ENCODE peak calls at places on chromosomes 2 and 18, in seven cellular contexts. J is left ventricle myocardium inferior, M is heart right ventricle, A is A549, O is K562, Y is IMR-90, D is fibroblast of lung. I is an unnamed sample. For H3K9me3, the result is how much of the 10 kb centered on the place peaks cover.

GRCh38 chr2:15800489-15801329 is 139.6 kb upstream of the MYCN start:
- DNase-seq in J (no peak), M (no peak), A (no peak), O (no peak), Y (no peak), D (no peak), I (no peak)

GRCh38 chr2:237711458-237712150 is 84.2 kb downstream of the LRRFIP1 start:
- DNase-seq in J (no peak), M (no peak), A (no peak), O (no peak), Y (no peak), D (no peak), I (no peak)

GRCh38 chr2:70785137-70785911 is 5.1 kb downstream of the FIGLA start:
- DNase-seq in J (no peak), M (no peak), A (peak), O (peak), Y (no peak), D (peak), I (no peak)

GRCh38 chr18:41459657-41460056 is 495.4 kb upstream of the PIK3C3 start:
- DNase-seq in J (no peak), M (no peak), A (no peak), O (no peak), Y (no peak), D (no peak), I (no peak)

GRCh38 chr2:54416166-54416798 is 39.8 kb upstream of the SPTBN1 start:
- DNase-seq in J (peak), M (no peak), A (no peak), O (no peak), Y (peak), D (peak), I (no peak)

GRCh38 chr2:240902615-240903041 is 3.5 kb upstream of the CROCC2 start:
- DNase-seq in J (no peak), M (no peak), A (no peak), O (no peak), Y (no peak), D (no peak), I (no peak)

GRCh38 chr18:75314117-75314516 is 103.5 kb downstream of the TSHZ1 start:
- DNase-seq in J (no peak), M (no peak), A (no peak), O (no peak), Y (no peak), D (no peak), I (no peak)

GRCh38 chr2:150376627-150377335 is 110.7 kb downstream of the RND3 start:
- DNase-seq in J (no peak), M (no peak), A (peak), O (no peak), Y (peak), D (peak), I (no peak)

GRCh38 chr2:120732506-120733237 is 3.0 kb upstream of the GLI2 start:
- DNase-seq in J (no peak), M (no peak), A (no peak), O (no peak), Y (no peak), D (no peak), I (no peak)

GRCh38 chr2:106857882-106858478 is 28.0 kb downstream of the ST6GAL2 start:
- DNase-seq in J (no peak), M (no peak), A (no peak), O (no peak), Y (no peak), D (no peak), I (no peak)

GRCh38 chr2:226583715-226584114 is 215.9 kb downstream of the IRS1 start:
- DNase-seq in J (no peak), M (no peak), A (peak), O (no peak), Y (peak), D (peak), I (peak)

GRCh38 chr2:39409697-39410389 is 27.2 kb downstream of the MAP4K3 start:
- DNase-seq in J (no peak), M (no peak), A (no peak), O (no peak), Y (peak), D (no peak), I (no peak)

GRCh38 chr2:97011977-97012569 is 25.7 kb upstream of the FAM178B start:
- DNase-seq in J (no peak), M (no peak), A (peak), O (no peak), Y (peak), D (peak), I (peak)

GRCh38 chr18:31100598-31101147 is 1.5 kb downstream of the DSC2 start:
- DNase-seq in J (no peak), M (peak), A (no peak), O (peak), Y (no peak), D (no peak), I (no peak)

GRCh38 chr18:32040936-32041335 is 22.3 kb downstream of the RNF125 start:
- DNase-seq in J (no peak), M (no peak), A (no peak), O (no peak), Y (no peak), D (no peak), I (no peak)

GRCh38 chr18:78891185-78891762 is 88.3 kb upstream of the SALL3 start:
- DNase-seq in J (no peak), M (no peak), A (no peak), O (no peak), Y (no peak), D (no peak), I (no peak)

GRCh38 chr18:6994719-6995430 is 122.7 kb downstream of the LAMA1 start:
- DNase-seq in J (no peak), M (no peak), A (no peak), O (no peak), Y (no peak), D (peak), I (no peak)

GRCh38 chr2:86029873-86030272 is 75.8 kb downstream of the POLR1A start:
- DNase-seq in J (no peak), M (no peak), A (no peak), O (no peak), Y (no peak), D (no peak), I (no peak)

GRCh38 chr2:26786207-26787023 is 559 bp downstream of the CENPA start:
- DNase-seq in J (no peak), M (no peak), A (no peak), O (no peak), Y (no peak), D (peak), I (no peak)

DNA sequence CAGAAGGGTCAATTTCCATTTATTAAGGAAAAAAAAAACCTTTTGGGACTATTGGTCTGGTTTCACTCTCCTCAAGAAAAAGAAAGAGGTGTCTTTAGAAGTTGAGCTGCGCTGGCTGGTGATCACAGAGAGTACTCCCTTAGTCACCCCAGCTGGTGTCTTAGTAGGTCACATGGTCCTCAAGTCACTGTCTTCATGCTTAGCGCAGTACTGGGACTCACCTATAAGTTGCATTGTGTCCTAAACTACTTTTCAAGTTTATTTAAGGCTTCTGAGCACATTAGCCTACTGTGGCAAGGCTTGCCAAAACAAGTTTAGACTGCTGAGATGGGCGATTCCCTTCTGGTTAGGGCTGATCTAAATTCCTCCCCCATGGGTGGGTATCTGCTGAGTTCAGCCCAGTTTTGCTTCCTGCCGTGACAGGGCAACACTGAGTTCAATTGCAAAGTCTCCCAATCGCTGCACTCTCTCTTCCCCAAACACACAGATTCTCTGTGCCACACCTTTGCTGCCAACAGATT is 824.9 kb upstream of the CRIM1 start:
- DNase-seq in J (no peak), M (no peak), A (no peak), O (no peak), Y (no peak), D (no peak), I (no peak)
- H3K9me3 ChIP-seq in J (under half), M (under half), A (under half), O (under half), Y (under half), D (under half), I (under half)

GRCh38 chr2:48767330-48767729 is 11.8 kb upstream of the LHCGR start:
- DNase-seq in J (no peak), M (no peak), A (no peak), O (no peak), Y (no peak), D (no peak), I (no peak)
- H3K27ac ChIP-seq in J (no peak), M (no peak), A (no peak), O (no peak), Y (no peak), D (no peak), I (no peak)

GRCh38 chr2:134362152-134362653 is 108.3 kb downstream of the MGAT5 start:
- DNase-seq in J (no peak), M (no peak), A (no peak), O (no peak), Y (no peak), D (no peak), I (no peak)

GRCh38 chr2:134360750-134361487 is 107.0 kb downstream of the MGAT5 start:
- DNase-seq in J (peak), M (no peak), A (no peak), O (no peak), Y (no peak), D (peak), I (no peak)

GRCh38 chr2:134359367-134360081 is 105.7 kb downstream of the MGAT5 start:
- DNase-seq in J (peak), M (no peak), A (no peak), O (no peak), Y (peak), D (no peak), I (peak)

GRCh38 chr2:134362751-134363150 is 108.9 kb downstream of the MGAT5 start:
- DNase-seq in J (no peak), M (no peak), A (no peak), O (no peak), Y (no peak), D (no peak), I (no peak)

DNA sequence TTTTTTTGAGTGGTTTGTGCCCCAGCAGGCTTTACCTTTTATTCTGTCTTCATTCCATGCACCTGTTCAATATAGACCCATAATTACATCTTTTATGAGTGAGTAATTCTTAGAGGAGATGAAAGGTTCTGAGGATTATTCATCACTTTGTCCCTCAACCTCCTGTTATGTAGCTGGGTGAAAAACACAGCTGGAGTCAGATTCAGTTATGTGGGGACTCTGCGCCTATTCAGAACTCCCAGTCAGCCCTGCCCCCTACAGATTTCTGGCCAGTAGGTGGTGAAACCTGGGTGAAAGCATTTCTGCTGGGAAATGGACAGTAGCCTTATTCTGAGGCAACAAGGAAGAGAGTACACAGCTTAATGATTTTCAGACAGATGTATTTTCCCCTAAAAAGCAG is 107.8 kb downstream of the MGAT5 start:
- DNase-seq in J (no peak), M (no peak), A (no peak), O (no peak), Y (no peak), D (no peak), I (no peak)
- TF ChIP-seq CTCF in J (no peak), M (no peak), A (no peak), O (no peak), Y (no peak), D (no peak), I (no peak)

GRCh38 chr2:89823556-89823955 is 1132.1 kb downstream of the RPIA start:
- DNase-seq in J (no peak), M (no peak), A (no peak), O (no peak), Y (no peak), D (no peak), I (no peak)

GRCh38 chr2:89818873-89819272 is 1127.4 kb downstream of the RPIA start:
- DNase-seq in J (no peak), M (no peak), A (no peak), O (no peak), Y (no peak), D (no peak), I (no peak)

GRCh38 chr2:89819809-89820208 is 1128.3 kb downstream of the RPIA start:
- DNase-seq in J (no peak), M (no peak), A (no peak), O (no peak), Y (no peak), D (no peak), I (no peak)

GRCh38 chr2:89821455-89821945 is 1130.0 kb downstream of the RPIA start:
- DNase-seq in J (no peak), M (no peak), A (no peak), O (no peak), Y (no peak), D (no peak), I (no peak)

DNA sequence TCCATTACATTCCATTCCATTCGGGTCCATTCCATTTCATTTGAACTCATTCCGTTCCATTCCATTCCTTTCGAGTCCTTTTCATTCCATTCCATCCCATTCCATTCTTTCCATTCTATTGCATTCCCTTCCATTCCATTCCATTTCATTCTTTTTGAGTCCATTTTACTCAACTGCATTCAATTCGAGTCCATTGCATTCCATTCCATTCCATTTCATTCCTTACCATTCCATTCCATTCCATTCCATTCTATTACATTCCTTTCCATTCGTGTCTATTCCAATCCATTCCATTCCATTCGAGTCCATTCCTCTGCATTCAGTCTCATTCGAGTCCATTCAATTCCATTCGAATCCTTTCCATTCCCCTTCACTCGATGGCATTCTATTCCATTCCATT is 1128.8 kb downstream of the RPIA start:
- DNase-seq in J (no peak), M (no peak), A (no peak), O (no peak), Y (no peak), D (no peak), I (no peak)
- H3K9me3 ChIP-seq in J (under half), M (under half), A (under half), O (under half), Y (under half), D (under half), I (half or more)